ENCODE peak calls at places on chromosomes 2 and 18, in eight cellular contexts. X, O, C, B, D, J, Z and V are unnamed samples.
A peak's percentile ranks its signal among the peaks of the same experiment; 100 is the strongest.

GRCh38 chr2:219171231-219171651 is 1.4 kb upstream of the SLC23A3 start:
- DNase-seq in X (peak; percentile 80), Z (peak; percentile 61), J (no peak), B (peak; percentile 23), O (no peak), D (peak; percentile 37), C (peak; percentile 43), V (no peak)

GRCh38 chr2:50591021-50591420 is 440.9 kb downstream of the NRXN1 start:
- DNase-seq in J (peak; percentile 21), B (no peak), Z (no peak), C (no peak), D (no peak), O (no peak), X (no peak), V (no peak)

GRCh38 chr2:101041413-101041812 is 39.3 kb downstream of the RPL31 start:
- DNase-seq in C (no peak), O (no peak), Z (peak; percentile 85), J (no peak), X (no peak), D (no peak), B (no peak), V (no peak)

GRCh38 chr2:98569197-98569793 is 39.0 kb downstream of the COA5 start:
- DNase-seq in Z (peak; percentile 59), X (peak; percentile 93), O (peak; percentile 58), D (peak; percentile 26), J (no peak), C (peak; percentile 76), B (peak; percentile 12), V (peak; percentile 70)

GRCh38 chr2:123502926-123503325 is 522.2 kb upstream of the CNTNAP5 start:
- DNase-seq in C (no peak), O (no peak), J (peak; percentile 31), D (peak; percentile 26), X (no peak), Z (no peak), B (peak; percentile 93), V (no peak)

GRCh38 chr2:100924520-100925451 is 77.3 kb upstream of the RPL31 start:
- DNase-seq in C (no peak), Z (no peak), J (no peak), D (no peak), O (peak; percentile 35), B (no peak), X (peak; percentile 25), V (no peak)

GRCh38 chr18:57881818-57882413 is 78.8 kb upstream of the ATP8B1 start:
- DNase-seq in Z (peak; percentile 74), O (peak; percentile 76), X (peak; percentile 82), J (peak; percentile 63), C (peak; percentile 54), D (peak; percentile 41), B (peak; percentile 61), V (peak; percentile 16)

GRCh38 chr2:182444806-182445205 is 18.0 kb upstream of the PDE1A start:
- DNase-seq in J (no peak), D (no peak), O (no peak), X (no peak), B (no peak), Z (no peak), C (no peak), V (no peak)

GRCh38 chr2:168601739-168602138 is 145.7 kb downstream of the CERS6 start:
- DNase-seq in D (no peak), B (no peak), Z (no peak), X (no peak), C (no peak), J (no peak), O (no peak), V (no peak)

GRCh38 chr2:236241181-236242056 is 22.8 kb downstream of the ASB18 start:
- DNase-seq in C (no peak), Z (no peak), D (no peak), J (no peak), B (no peak), X (peak; percentile 9), O (no peak), V (no peak)

GRCh38 chr18:2656237-2657042 is 914 bp downstream of the SMCHD1 start:
- DNase-seq in D (peak; percentile 41), J (no peak), B (peak; percentile 40), X (peak; percentile 70), Z (peak; percentile 84), O (peak; percentile 55), C (peak; percentile 54), V (peak; percentile 55)

GRCh38 chr2:189580662-189581353 is at the start of gene SLC40A1:
- DNase-seq in D (peak; percentile 21), O (peak; percentile 87), J (peak; percentile 53), B (peak; percentile 33), Z (peak; percentile 92), X (peak; percentile 87), C (peak; percentile 48), V (peak; percentile 25)

GRCh38 chr18:79093986-79094385 is 24.8 kb downstream of the ATP9B start:
- DNase-seq in C (no peak), Z (no peak), J (no peak), X (no peak), D (peak; percentile 15), B (peak; percentile 40), O (no peak), V (no peak)

GRCh38 chr2:150732064-150732463 is 244.6 kb upstream of the RND3 start:
- DNase-seq in Z (no peak), B (peak; percentile 51), X (no peak), O (no peak), D (no peak), C (no peak), J (no peak), V (no peak)

GRCh38 chr2:69997296-69998184 is 36.1 kb upstream of the ASPRV1 start:
- DNase-seq in C (no peak), O (peak; percentile 44), Z (peak; percentile 86), J (peak; percentile 93), B (peak; percentile 81), D (peak; percentile 81), X (peak; percentile 83), V (no peak)

GRCh38 chr2:142130111-142131015 is 453 bp downstream of the LRP1B start:
- DNase-seq in B (peak; percentile 69), X (peak; percentile 89), D (peak; percentile 26), J (peak; percentile 51), Z (no peak), C (peak; percentile 10), O (peak; percentile 74), V (no peak)

GRCh38 chr2:130964931-130965330 is 128.2 kb downstream of the ARHGEF4 start:
- DNase-seq in Z (no peak), X (no peak), D (no peak), C (no peak), B (no peak), J (no peak), O (no peak), V (no peak)

GRCh38 chr2:130966149-130967019 is 126.9 kb downstream of the FAM168B start:
- DNase-seq in Z (no peak), X (peak; percentile 79), D (no peak), O (no peak), J (no peak), B (no peak), C (no peak), V (no peak)

GRCh38 chr2:130967020-130967495 is 126.2 kb downstream of the FAM168B start:
- DNase-seq in D (no peak), B (no peak), J (no peak), X (no peak), Z (no peak), C (no peak), O (no peak), V (no peak)

GRCh38 chr2:130963058-130963848 is 126.5 kb downstream of the ARHGEF4 start:
- DNase-seq in O (no peak), B (no peak), C (no peak), X (peak; percentile 68), Z (no peak), J (no peak), D (no peak), V (no peak)

GRCh38 chr2:130963849-130964793 is 127.4 kb downstream of the ARHGEF4 start:
- DNase-seq in C (no peak), X (peak; percentile 94), O (no peak), D (no peak), Z (peak; percentile 25), B (no peak), J (no peak), V (no peak)
- TF ChIP-seq CTCF in C (no peak), X (peak; percentile 90), O (no peak), D (no peak), Z (peak; percentile 25), B (peak; percentile 6), J (no peak), V (no peak)

DNA sequence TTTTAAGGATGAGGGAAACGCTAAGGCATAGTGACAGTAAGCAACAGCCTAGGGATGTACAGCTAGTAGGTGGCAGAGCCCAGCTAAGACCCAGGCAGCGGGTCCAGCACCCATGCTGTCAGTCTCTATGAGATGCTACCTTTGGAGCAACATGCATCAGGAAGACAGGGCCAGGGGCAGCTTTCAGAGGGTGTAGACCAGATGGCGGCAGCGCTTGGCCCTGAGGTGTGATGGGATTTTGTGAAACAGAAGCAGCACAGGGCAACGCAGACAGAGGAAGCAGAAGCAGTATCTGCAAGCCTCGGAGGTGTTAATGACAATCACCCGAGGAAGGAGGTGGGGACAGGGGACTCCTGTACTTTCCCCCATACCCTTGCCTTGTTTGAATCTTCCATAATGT is 43.2 kb downstream of the SDC1 start:
- DNase-seq in J (no peak), D (no peak), O (no peak), B (no peak), X (no peak), C (no peak), Z (no peak), V (no peak)
- TF ChIP-seq CTCF in J (no peak), D (no peak), O (no peak), B (no peak), X (no peak), C (no peak), Z (no peak), V (no peak)

DNA sequence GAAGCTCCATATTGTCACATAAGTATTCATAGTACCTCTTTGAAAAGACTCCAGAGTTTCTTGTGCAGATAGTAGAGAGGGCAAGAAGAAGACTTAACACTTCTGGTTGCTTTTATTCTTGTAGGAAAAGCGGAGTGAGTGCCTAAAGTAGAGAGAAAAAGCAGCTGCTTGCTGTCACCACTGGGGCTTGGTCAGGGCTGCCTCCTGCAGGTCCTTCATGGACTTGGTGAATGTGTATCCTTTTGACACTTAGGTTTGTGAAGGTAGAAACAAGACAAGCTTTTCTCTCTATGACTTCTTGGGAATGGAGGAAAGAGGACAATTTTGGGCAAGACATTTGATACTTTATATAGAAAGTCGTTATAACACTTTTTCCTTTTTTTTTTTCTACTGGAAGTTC is 312.8 kb upstream of the FANCL start:
- DNase-seq in C (no peak), O (no peak), D (no peak), J (no peak), X (peak; percentile 81), B (no peak), Z (peak; percentile 13), V (no peak)
- TF ChIP-seq CTCF in C (no peak), O (no peak), D (no peak), J (no peak), X (peak; percentile 84), B (peak; percentile 14), Z (peak; percentile 5), V (no peak)

GRCh38 chr2:52821631-52822030 is 946.0 kb upstream of the CHAC2 start:
- DNase-seq in J (no peak), D (no peak), Z (peak; percentile 22), O (peak; percentile 35), C (no peak), B (peak; percentile 9), X (no peak), V (no peak)
- TF ChIP-seq CTCF in J (no peak), D (no peak), Z (no peak), O (peak; percentile 18), C (no peak), B (no peak), X (peak; percentile 55), V (no peak)